ENCODE peak calls at places on chromosome 14, in four cellular contexts. Z is NCI-H2081; T is stimulated activated CD4-positive, alpha-beta T cell treated with anti-CD3 and anti-CD28 coated beads, Interleukin-12 subunit alpha, Interleukin-12 subunit beta, amount 100 ng/mL, for 4 hours; H is CD8-positive, alpha-beta T cell. B is an unnamed sample.

GRCh38 chr14:64137657-64138290 is 156.4 kb downstream of the ESR2 start:
- DNase-seq in H (no peak), T (no peak), Z (no peak), B (peak)

GRCh38 chr14:104723651-104724406 is at the start of gene ADSS1:
- DNase-seq in Z (no peak), T (peak), H (peak), B (peak)

GRCh38 chr14:74391479-74391878 is 34.5 kb downstream of the SYNDIG1L start:
- DNase-seq in Z (no peak), H (no peak), T (no peak), B (no peak)

GRCh38 chr14:88910386-88910785 is 85.9 kb downstream of the TTC8 start:
- DNase-seq in T (no peak), H (no peak), Z (no peak), B (no peak)

GRCh38 chr14:78851189-78851588 is 681.0 kb downstream of the NRXN3 start:
- DNase-seq in Z (no peak), H (no peak), T (no peak), B (no peak)

GRCh38 chr14:24095196-24096068 is 1.3 kb downstream of the PCK2 start:
- DNase-seq in T (peak), Z (no peak), H (no peak), B (peak)

GRCh38 chr14:94132285-94132887 is 3.0 kb upstream of the IFI27L2 start:
- DNase-seq in Z (peak), T (peak), H (peak), B (peak)

GRCh38 chr14:37813746-37814145 is 218.3 kb downstream of the TTC6 start:
- DNase-seq in H (no peak), Z (no peak), T (no peak), B (no peak)

GRCh38 chr14:76827696-76828301 is 1.6 kb downstream of the LRRC74A start:
- DNase-seq in Z (no peak), T (no peak), H (no peak), B (peak)

GRCh38 chr14:77491056-77491455 is 7.6 kb downstream of the ISM2 start:
- DNase-seq in H (no peak), Z (no peak), T (no peak), B (no peak)

GRCh38 chr14:95323361-95323760 is 3.7 kb upstream of the CLMN start:
- DNase-seq in T (no peak), Z (no peak), H (no peak), B (no peak)

GRCh38 chr14:92573761-92574498 is 60.3 kb downstream of the RIN3 start:
- DNase-seq in T (no peak), Z (peak), H (no peak), B (peak)

GRCh38 chr14:21647380-21647779 is 6.3 kb upstream of the OR4E2 start:
- DNase-seq in H (no peak), T (no peak), Z (no peak), B (no peak)

B was measured in iPS-NIHi11.